ENCODE peak calls at places on chromosomes 12 and 14, in four cellular contexts. N, P, H and G are unnamed samples.

GRCh38 chr12:2919249-2919648 is 28.6 kb downstream of the TULP3 start:
- DNase-seq in N (no peak), P (no peak), H (no peak), G (no peak)

GRCh38 chr12:155646-156045 is 58.3 kb downstream of the SLC6A12 start:
- DNase-seq in N (no peak), P (no peak), H (no peak), G (no peak)

GRCh38 chr14:35336171-35337073 is 44.2 kb downstream of the PSMA6 start:
- DNase-seq in N (peak), P (peak), H (peak), G (no peak)

GRCh38 chr14:103141117-103141796 is 18.0 kb downstream of the TNFAIP2 start:
- DNase-seq in N (peak), P (peak), H (peak), G (no peak)

GRCh38 chr14:54642950-54643695 is 76.2 kb downstream of the SAMD4A start:
- DNase-seq in N (no peak), P (no peak), H (peak), G (no peak)

GRCh38 chr14:71086571-71086970 is 179.3 kb downstream of the PCNX1 start:
- DNase-seq in N (no peak), P (no peak), H (peak), G (no peak)

GRCh38 chr14:61923348-61923747 is 161.1 kb downstream of the SNAPC1 start:
- DNase-seq in N (no peak), P (no peak), H (peak), G (no peak)

GRCh38 chr14:98133806-98134205 is 1138.2 kb downstream of the BCL11B start:
- DNase-seq in N (no peak), P (peak), H (no peak), G (no peak)

GRCh38 chr12:16563519-16563918 is 42.4 kb downstream of the LMO3 start:
- DNase-seq in N (no peak), P (no peak), H (no peak), G (no peak)

GRCh38 chr14:19974844-19975243 is 547 bp upstream of the OR4K15 start:
- DNase-seq in N (no peak), P (no peak), H (no peak), G (no peak)

GRCh38 chr12:44377443-44378160 is 498.5 kb downstream of the NELL2 start:
- DNase-seq in N (no peak), P (no peak), H (no peak), G (no peak)

GRCh38 chr14:61577506-61577931 is 117.8 kb upstream of the HIF1A start:
- DNase-seq in N (no peak), P (no peak), H (no peak), G (no peak)

GRCh38 chr14:53450871-53451270 is 297.7 kb upstream of the DDHD1 start:
- DNase-seq in N (no peak), P (no peak), H (peak), G (no peak)

GRCh38 chr12:111574797-111575443 is 24.2 kb downstream of the ATXN2 start:
- DNase-seq in N (no peak), P (no peak), H (no peak), G (no peak)

GRCh38 chr12:25438638-25439037 is 114.4 kb downstream of the LMNTD1 start:
- DNase-seq in N (no peak), P (no peak), H (peak), G (no peak)

GRCh38 chr14:103558071-103558882 is 4.2 kb downstream of the BAG5 start:
- DNase-seq in N (no peak), P (peak), H (peak), G (no peak)

GRCh38 chr12:75939016-75939642 is 92.4 kb downstream of the PHLDA1 start:
- DNase-seq in N (no peak), P (no peak), H (no peak), G (no peak)

GRCh38 chr12:62657363-62657632 is 190.7 kb downstream of the MON2 start:
- DNase-seq in N (no peak), P (no peak), H (no peak), G (no peak)

GRCh38 chr12:57367121-57367520 is 63.7 kb downstream of the R3HDM2 start:
- DNase-seq in N (no peak), P (no peak), H (no peak), G (no peak)

GRCh38 chr12:103455020-103455763 is 40.6 kb downstream of the C12orf42 start:
- DNase-seq in N (no peak), P (no peak), H (no peak), G (no peak)

GRCh38 chr14:104678346-104678745 is 11.1 kb upstream of the INF2 start:
- DNase-seq in N (no peak), P (no peak), H (peak), G (no peak)

GRCh38 chr12:122304924-122305323 is 38.6 kb upstream of the VPS33A start:
- DNase-seq in N (no peak), P (no peak), H (no peak), G (no peak)

GRCh38 chr14:68784995-68785816 is 7.7 kb downstream of the ZFP36L1 start:
- DNase-seq in N (no peak), P (peak), H (peak), G (no peak)

GRCh38 chr12:76964784-76965571 is 86.2 kb upstream of the CSRP2 start:
- DNase-seq in N (no peak), P (peak), H (no peak), G (no peak)

GRCh38 chr12:5230151-5230550 is 186.5 kb downstream of the KCNA5 start:
- DNase-seq in N (no peak), P (no peak), H (peak), G (no peak)

GRCh38 chr12:49672351-49673181 is 34.6 kb downstream of the FMNL3 start:
- DNase-seq in N (no peak), P (no peak), H (no peak), G (no peak)

GRCh38 chr12:132490481-132491348 is 764 bp downstream of the FBRSL1 start:
- DNase-seq in N (peak), P (peak), H (peak), G (no peak)

GRCh38 chr14:103724116-103724515 is 8.5 kb downstream of the ZFYVE21 start:
- DNase-seq in N (peak), P (no peak), H (peak), G (no peak)

GRCh38 chr12:8823565-8824300 is 1.3 kb downstream of the A2ML1 start:
- DNase-seq in N (peak), P (no peak), H (peak), G (peak)

GRCh38 chr14:77561881-77562280 is 54.6 kb downstream of the SPTLC2 start:
- DNase-seq in N (no peak), P (no peak), H (no peak), G (no peak)

GRCh38 chr12:52871291-52871961 is 22.6 kb upstream of the KRT78 start:
- DNase-seq in N (no peak), P (peak), H (peak), G (no peak)

GRCh38 chr14:20662968-20663731 is 21.2 kb upstream of the RNASE4 start:
- DNase-seq in N (peak), P (peak), H (peak), G (no peak)

GRCh38 chr14:104967144-104967413 is 11.1 kb downstream of the AHNAK2 start:
- DNase-seq in N (no peak), P (no peak), H (no peak), G (no peak)

GRCh38 chr12:61916856-61917255 is 343.3 kb upstream of the USP15 start:
- DNase-seq in N (no peak), P (no peak), H (no peak), G (no peak)

GRCh38 chr14:92698393-92698792 is 50.0 kb downstream of the LGMN start:
- DNase-seq in N (no peak), P (no peak), H (no peak), G (no peak)

GRCh38 chr14:29465095-29465494 is 462.6 kb downstream of the PRKD1 start:
- DNase-seq in N (no peak), P (no peak), H (peak), G (no peak)

GRCh38 chr12:51926718-51927117 is 19.4 kb downstream of the ACVRL1 start:
- DNase-seq in N (no peak), P (peak), H (no peak), G (no peak)

GRCh38 chr12:89704457-89704856 is 4.2 kb downstream of the ATP2B1 start:
- DNase-seq in N (no peak), P (no peak), H (no peak), G (no peak)

GRCh38 chr12:120686690-120687569 is at the start of gene MLEC:
- DNase-seq in N (peak), P (peak), H (peak), G (peak)
- TF ChIP-seq CTCF in N (no peak), P (no peak), H (no peak), G (no peak)

GRCh38 chr12:40224439-40225291 is at the start of gene LRRK2:
- DNase-seq in N (peak), P (peak), H (peak), G (peak)
- TF ChIP-seq CTCF in N (no peak), P (peak), H (no peak), G (no peak)

GRCh38 chr12:130224613-130225012 is 62.3 kb downstream of the FZD10 start:
- DNase-seq in N (no peak), P (no peak), H (no peak), G (no peak)

GRCh38 chr12:130220361-130220760 is 58.1 kb downstream of the FZD10 start:
- DNase-seq in N (no peak), P (no peak), H (no peak), G (no peak)

GRCh38 chr12:130225347-130225746 is 63.1 kb downstream of the FZD10 start:
- DNase-seq in N (no peak), P (no peak), H (no peak), G (no peak)

GRCh38 chr12:130223767-130224244 is 61.5 kb downstream of the FZD10 start:
- DNase-seq in N (no peak), P (no peak), H (no peak), G (no peak)

GRCh38 chr12:130222519-130223255 is 60.4 kb downstream of the FZD10 start:
- DNase-seq in N (no peak), P (no peak), H (no peak), G (no peak)
- TF ChIP-seq CTCF in N (no peak), P (no peak), H (no peak), G (peak)

DNA sequence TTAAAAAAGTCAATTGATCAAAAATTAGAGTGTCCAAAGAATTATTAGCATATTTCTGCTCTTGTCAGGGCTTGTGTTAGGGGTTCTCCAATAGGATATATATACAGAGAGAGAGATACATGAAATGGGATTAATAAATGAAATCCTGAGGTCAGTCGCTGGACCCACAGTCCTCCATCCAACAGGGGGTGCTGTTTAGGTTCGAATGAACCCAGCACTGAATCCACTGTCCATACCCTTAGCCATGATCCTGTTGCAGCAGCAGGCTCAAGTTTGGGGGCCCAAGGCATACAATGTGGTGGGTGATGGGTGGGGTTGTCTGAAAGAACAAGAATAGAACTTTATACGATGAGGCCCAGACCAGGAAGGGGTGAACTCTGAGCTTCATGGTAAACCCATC is 780 bp upstream of the MYO1H start:
- DNase-seq in N (no peak), P (no peak), H (no peak), G (no peak)
- TF ChIP-seq CTCF in N (no peak), P (no peak), H (no peak), G (peak)

GRCh38 chr12:46342562-46343033 is 30.0 kb downstream of the SLC38A2 start:
- DNase-seq in N (no peak), P (no peak), H (no peak), G (no peak)
- TF ChIP-seq CTCF in N (peak), P (no peak), H (peak), G (peak)

GRCh38 chr12:127810026-127810425 is 456.9 kb upstream of the TMEM132C start:
- DNase-seq in N (no peak), P (peak), H (peak), G (no peak)
- TF ChIP-seq CTCF in N (no peak), P (no peak), H (no peak), G (no peak)

GRCh38 chr14:90760591-90761316 is 55.5 kb downstream of the TTC7B start:
- DNase-seq in N (no peak), P (no peak), H (peak), G (no peak)
- TF ChIP-seq CTCF in N (no peak), P (peak), H (peak), G (peak)

GRCh38 chr14:72619071-72619710 is 274.7 kb downstream of the DPF3 start:
- DNase-seq in N (no peak), P (no peak), H (no peak), G (peak)

GRCh38 chr14:72619881-72620280 is 274.0 kb downstream of the DPF3 start:
- DNase-seq in N (no peak), P (no peak), H (no peak), G (peak)

GRCh38 chr14:72616811-72617210 is 277.1 kb downstream of the DPF3 start:
- DNase-seq in N (no peak), P (no peak), H (no peak), G (no peak)

GRCh38 chr14:72617391-72618011 is 276.4 kb downstream of the DPF3 start:
- DNase-seq in N (peak), P (no peak), H (peak), G (peak)

GRCh38 chr14:72618424-72618823 is 275.5 kb downstream of the DPF3 start:
- DNase-seq in N (no peak), P (no peak), H (no peak), G (no peak)
- TF ChIP-seq CTCF in N (no peak), P (no peak), H (no peak), G (no peak)